ENCODE peak calls at places on chromosome 16, in eight cellular contexts. Q is iris pigment epithelial cell, E is posterior cingulate gyrus, J is NCI-H774, G is HEK293T, O is B cell, R is NCI-H510A treated with DMSO at 0.1 percent for 48 hours, L is Caki2. C is an unnamed sample.

GRCh38 chr16:13554020-13554419 is 365.9 kb upstream of the ERCC4 start:
- DNase-seq in Q (no peak), R (no peak), O (no peak), L (no peak), J (no peak), E (no peak), G (no peak), C (no peak)

GRCh38 chr16:27704252-27704651 is 154.3 kb downstream of the KATNIP start:
- DNase-seq in E (no peak), J (no peak), Q (no peak), O (no peak), L (no peak), G (no peak), R (peak), C (no peak)

GRCh38 chr16:997440-998051 is 16.0 kb downstream of the SOX8 start:
- DNase-seq in L (peak), J (no peak), E (no peak), O (no peak), G (no peak), R (no peak), Q (peak), C (no peak)

GRCh38 chr16:4382795-4383357 is 11.2 kb downstream of the VASN start:
- DNase-seq in J (no peak), G (no peak), Q (no peak), R (no peak), O (no peak), L (no peak), E (no peak), C (no peak)

GRCh38 chr16:70553645-70554044 is 30.0 kb downstream of the SF3B3 start:
- DNase-seq in J (no peak), G (no peak), E (no peak), R (no peak), O (no peak), Q (peak), L (no peak), C (peak)

GRCh38 chr16:78562650-78563049 is 463.2 kb downstream of the WWOX start:
- DNase-seq in O (no peak), J (no peak), R (peak), E (no peak), L (no peak), Q (no peak), G (no peak), C (no peak)

GRCh38 chr16:14284930-14285541 is 213.9 kb downstream of the MRTFB start:
- DNase-seq in O (peak), R (peak), Q (peak), E (no peak), G (peak), J (peak), L (no peak), C (peak)

GRCh38 chr16:79628501-79628975 is 28.0 kb upstream of the MAF start:
- DNase-seq in R (no peak), Q (peak), O (no peak), J (no peak), E (no peak), G (no peak), L (peak), C (peak)

GRCh38 chr16:89395150-89396142 is 94.9 kb downstream of the ANKRD11 start:
- DNase-seq in O (no peak), E (peak), G (peak), J (no peak), L (peak), R (peak), Q (peak), C (peak)

GRCh38 chr16:2919511-2920255 is 8.0 kb downstream of the FLYWCH1 start:
- DNase-seq in O (peak), J (no peak), E (peak), G (peak), R (peak), L (peak), Q (peak), C (peak)

GRCh38 chr16:27254262-27254811 is 14.2 kb downstream of the NSMCE1 start:
- DNase-seq in L (no peak), J (no peak), E (no peak), G (no peak), R (no peak), Q (peak), O (no peak), C (no peak)

GRCh38 chr16:74107795-74108610 is 188.6 kb upstream of the PSMD7 start:
- DNase-seq in O (no peak), E (no peak), Q (peak), J (no peak), L (peak), G (peak), R (peak), C (peak)

GRCh38 chr16:28210979-28211505 is 723 bp downstream of the XPO6 start:
- DNase-seq in R (peak), O (peak), E (peak), G (peak), J (peak), L (peak), Q (peak), C (peak)

GRCh38 chr16:82185012-82185411 is 15.0 kb upstream of the MPHOSPH6 start:
- DNase-seq in E (no peak), J (no peak), Q (no peak), O (no peak), G (no peak), L (no peak), R (peak), C (no peak)

GRCh38 chr16:65763640-65764305 is 602.7 kb upstream of the CDH5 start:
- DNase-seq in G (no peak), R (no peak), E (no peak), L (no peak), O (no peak), Q (no peak), J (no peak), C (peak)

GRCh38 chr16:60907645-60908044 is 1128.6 kb downstream of the CDH8 start:
- DNase-seq in L (no peak), E (no peak), Q (no peak), R (no peak), O (no peak), J (no peak), G (no peak), C (no peak)

GRCh38 chr16:12339686-12340085 is 363.2 kb downstream of the SNX29 start:
- DNase-seq in E (no peak), Q (peak), R (no peak), J (no peak), O (no peak), L (no peak), G (no peak), C (peak)

GRCh38 chr16:4578961-4579530 is 22.9 kb downstream of the C16orf96 start:
- DNase-seq in G (no peak), J (peak), R (peak), Q (no peak), O (no peak), L (no peak), E (no peak), C (no peak)

GRCh38 chr16:79317521-79317920 is 283.0 kb downstream of the MAF start:
- DNase-seq in G (no peak), R (no peak), Q (no peak), L (no peak), E (no peak), O (no peak), J (no peak), C (no peak)

GRCh38 chr16:3825103-3825502 is 55.4 kb downstream of the CREBBP start:
- DNase-seq in L (no peak), E (no peak), R (no peak), J (no peak), O (no peak), G (no peak), Q (peak), C (peak)

GRCh38 chr16:31067342-31067741 is 6.7 kb downstream of the ZNF668 start:
- DNase-seq in Q (no peak), R (no peak), G (no peak), E (no peak), J (no peak), L (no peak), O (no peak), C (no peak)

GRCh38 chr16:88691924-88692560 is 5.7 kb upstream of the SNAI3 start:
- DNase-seq in O (no peak), E (no peak), Q (no peak), L (no peak), R (no peak), J (no peak), G (no peak), C (no peak)

GRCh38 chr16:84482001-84482891 is 22.2 kb downstream of the MEAK7 start:
- DNase-seq in E (no peak), R (no peak), O (no peak), Q (no peak), J (no peak), L (no peak), G (no peak), C (peak)

GRCh38 chr16:79644977-79645667 is 44.6 kb upstream of the MAF start:
- DNase-seq in E (no peak), G (no peak), R (no peak), O (no peak), L (no peak), J (no peak), Q (no peak), C (peak)

GRCh38 chr16:177394-177822 is 928 bp downstream of the HBA1 start:
- DNase-seq in O (no peak), Q (no peak), L (no peak), E (no peak), R (peak), J (no peak), G (no peak), C (peak)

GRCh38 chr16:11395008-11395948 is 50.0 kb downstream of the RMI2 start:
- DNase-seq in O (no peak), G (no peak), R (no peak), L (no peak), E (no peak), J (no peak), Q (no peak), C (no peak)

GRCh38 chr16:82182237-82183003 is 12.4 kb upstream of the MPHOSPH6 start:
- DNase-seq in R (no peak), G (no peak), J (peak), L (no peak), Q (no peak), O (no peak), E (no peak), C (no peak)

GRCh38 chr16:26795184-26795583 is 271.5 kb upstream of the C16orf82 start:
- DNase-seq in R (peak), G (no peak), Q (no peak), E (no peak), L (no peak), J (no peak), O (no peak), C (no peak)

GRCh38 chr16:84730406-84731106 is 30.8 kb downstream of the USP10 start:
- DNase-seq in J (no peak), L (peak), Q (peak), R (peak), O (peak), G (peak), E (no peak), C (peak)

GRCh38 chr16:15032547-15033308 is 23.1 kb downstream of the NTAN1 start:
- DNase-seq in L (no peak), G (no peak), E (no peak), J (no peak), O (no peak), R (no peak), Q (peak), C (peak)

GRCh38 chr16:14199624-14200023 is 128.5 kb downstream of the MRTFB start:
- DNase-seq in R (no peak), O (no peak), E (no peak), G (no peak), J (no peak), Q (peak), L (no peak), C (peak)

GRCh38 chr16:70714526-70715112 is 28.8 kb upstream of the MTSS2 start:
- DNase-seq in J (no peak), E (no peak), Q (no peak), R (no peak), L (no peak), O (no peak), G (no peak), C (peak)

GRCh38 chr16:81866820-81867440 is 87.8 kb downstream of the PLCG2 start:
- DNase-seq in R (no peak), O (peak), E (no peak), Q (no peak), J (no peak), G (no peak), L (no peak), C (peak)

GRCh38 chr16:23959069-23959800 is 123.5 kb downstream of the PRKCB start:
- DNase-seq in G (no peak), R (no peak), J (no peak), E (no peak), O (no peak), Q (no peak), L (no peak), C (no peak)

GRCh38 chr16:30069575-30070462 is 4.3 kb downstream of the ALDOA start:
- DNase-seq in Q (no peak), O (no peak), J (no peak), E (no peak), L (peak), R (no peak), G (no peak), C (no peak)

GRCh38 chr16:13109171-13109570 is 207.8 kb downstream of the SHISA9 start:
- DNase-seq in Q (no peak), R (no peak), J (no peak), G (no peak), L (no peak), E (no peak), O (no peak), C (no peak)

C was measured in RPMI7951.